ENCODE peak calls at places on chromosomes 3 and 15, in four cellular contexts. R is cardiac muscle cell; S is SW480; W is activated T-helper 1 cell treated with anti-CD3 and anti-CD28 coated beads, Interleukin-2, amount 50 U/mL, for 16 hours. E is an unnamed sample.

GRCh38 chr3:12440927-12441326 is 43.4 kb upstream of the TSEN2 start:
- DNase-seq in W (no peak), S (no peak), R (peak), E (no peak)

GRCh38 chr3:21028412-21028811 is 722.6 kb downstream of the ZNF385D start:
- DNase-seq in W (no peak), R (no peak), S (no peak), E (no peak)

GRCh38 chr3:62712776-62713175 is 162.4 kb downstream of the CADPS start:
- DNase-seq in W (no peak), S (no peak), R (no peak), E (no peak)

GRCh38 chr3:184129012-184129411 is 6.1 kb upstream of the EIF2B5 start:
- DNase-seq in S (peak), R (peak), W (no peak), E (no peak)

GRCh38 chr3:146972726-146973125 is 367.6 kb upstream of the PLSCR5 start:
- DNase-seq in R (peak), W (no peak), S (peak), E (no peak)

GRCh38 chr3:171801738-171802600 is 8.3 kb downstream of the PLD1 start:
- DNase-seq in W (no peak), S (no peak), R (peak), E (no peak)

GRCh38 chr3:45596290-45596791 is 1.8 kb downstream of the LIMD1 start:
- DNase-seq in W (no peak), R (no peak), S (no peak), E (no peak)

GRCh38 chr3:47017504-47018268 is 38.2 kb downstream of the NBEAL2 start:
- DNase-seq in S (peak), R (peak), W (no peak), E (no peak)

GRCh38 chr15:62453979-62454378 is 288.9 kb upstream of the C2CD4B start:
- DNase-seq in S (no peak), W (no peak), R (peak), E (no peak)

GRCh38 chr3:157094751-157095480 is 65.0 kb downstream of the CCNL1 start:
- DNase-seq in S (no peak), R (no peak), W (no peak), E (no peak)

GRCh38 chr3:143847787-143848631 is at the start of gene SLC9A9:
- DNase-seq in R (peak), S (peak), W (no peak), E (peak)

GRCh38 chr3:188316723-188317070 is 162.7 kb downstream of the LPP start:
- DNase-seq in S (no peak), R (no peak), W (no peak), E (no peak)

GRCh38 chr15:86892774-86893449 is 813.2 kb downstream of the AGBL1 start:
- DNase-seq in R (peak), S (no peak), W (no peak), E (no peak)

GRCh38 chr15:27490867-27491595 is 520.0 kb downstream of the GABRG3 start:
- DNase-seq in S (no peak), W (no peak), R (no peak), E (no peak)

GRCh38 chr3:172140499-172141391 is 101.4 kb downstream of the FNDC3B start:
- DNase-seq in R (peak), S (no peak), W (no peak), E (no peak)

GRCh38 chr3:27659279-27660021 is 62.7 kb downstream of the EOMES start:
- DNase-seq in W (peak), R (peak), S (peak), E (peak)

GRCh38 chr3:189049458-189050231 is 122.1 kb upstream of the TPRG1 start:
- DNase-seq in S (no peak), R (no peak), W (no peak), E (no peak)

GRCh38 chr15:37057831-37058230 is 42.5 kb downstream of the MEIS2 start:
- DNase-seq in W (no peak), R (no peak), S (no peak), E (no peak)

GRCh38 chr3:61560452-61561373 is 658 bp upstream of the PTPRG start:
- DNase-seq in S (peak), W (no peak), R (peak), E (peak)

GRCh38 chr15:69747193-69747592 is 294.6 kb downstream of the RPLP1 start:
- DNase-seq in S (no peak), W (no peak), R (no peak), E (no peak)

GRCh38 chr3:45140392-45140791 is 5.8 kb downstream of the CDCP1 start:
- DNase-seq in W (no peak), R (no peak), S (no peak), E (no peak)

GRCh38 chr15:24856397-24857093 is 98.2 kb upstream of the SNRPN start:
- DNase-seq in S (no peak), W (no peak), R (peak), E (peak)

GRCh38 chr15:32872606-32873291 is 154.9 kb downstream of the GREM1 start:
- DNase-seq in R (peak), S (no peak), W (no peak), E (no peak)

GRCh38 chr3:12451481-12451880 is 32.8 kb upstream of the TSEN2 start:
- DNase-seq in W (no peak), R (no peak), S (no peak), E (no peak)

GRCh38 chr15:67146875-67147381 is 81.5 kb downstream of the SMAD3 start:
- DNase-seq in W (no peak), S (peak), R (peak), E (no peak)

GRCh38 chr3:120450914-120451669 is at the start of gene FSTL1:
- DNase-seq in W (no peak), R (peak), S (no peak), E (peak)

GRCh38 chr15:63983071-63983711 is 63.1 kb downstream of the DAPK2 start:
- DNase-seq in R (no peak), W (no peak), S (no peak), E (peak)

GRCh38 chr15:42137461-42138261 is 18.8 kb downstream of the PLA2G4F start:
- DNase-seq in R (peak), W (no peak), S (peak), E (peak)